ENCODE peak calls at places on chromosomes 3 and 15, in four cellular contexts. X is ovary, B is HCT116, C is A549. O is an unnamed sample.

GRCh38 chr3:190131329-190131728 is 10.6 kb upstream of the P3H2 start:
- DNase-seq in C (no peak), B (peak; percentile 24), X (no peak), O (no peak)

GRCh38 chr3:121943434-121943833 is 49.2 kb downstream of the SLC15A2 start:
- DNase-seq in C (no peak), X (no peak), B (no peak), O (no peak)

GRCh38 chr3:61875073-61875472 is 313.7 kb downstream of the PTPRG start:
- DNase-seq in X (no peak), B (no peak), C (no peak), O (no peak)

GRCh38 chr3:37779289-37780152 is 82.2 kb upstream of the CTDSPL start:
- DNase-seq in C (peak; percentile 84), X (no peak), B (peak; percentile 69), O (peak; percentile 80)

GRCh38 chr3:55779543-55779942 is 292.4 kb upstream of the WNT5A start:
- DNase-seq in B (no peak), X (no peak), C (no peak), O (no peak)

GRCh38 chr3:184776916-184777315 is 35.0 kb upstream of the VPS8 start:
- DNase-seq in B (no peak), X (no peak), C (no peak), O (no peak)

GRCh38 chr15:91104111-91104510 is 4.1 kb downstream of the SV2B start:
- DNase-seq in X (no peak), C (no peak), B (no peak), O (no peak)

GRCh38 chr3:169148448-169149348 is 514.8 kb downstream of the MECOM start:
- DNase-seq in C (no peak), B (no peak), X (no peak), O (peak; percentile 37)

GRCh38 chr3:184441202-184441900 is 61.5 kb downstream of the CHRD start:
- DNase-seq in C (no peak), B (no peak), X (no peak), O (no peak)

GRCh38 chr3:13718000-13718399 is 161.9 kb downstream of the WNT7A start:
- DNase-seq in C (no peak), X (no peak), B (no peak), O (no peak)

GRCh38 chr3:88025001-88025552 is 33.7 kb downstream of the CGGBP1 start:
- DNase-seq in C (no peak), X (no peak), B (no peak), O (no peak)

GRCh38 chr3:133535971-133536634 is 37.4 kb upstream of the CDV3 start:
- DNase-seq in X (no peak), B (no peak), C (peak; percentile 22), O (no peak)

GRCh38 chr15:67824900-67825879 is at the start of gene SKOR1:
- DNase-seq in C (no peak), X (no peak), B (no peak), O (peak; percentile 10)

GRCh38 chr3:49872801-49873281 is 3.1 kb upstream of the CAMKV start:
- DNase-seq in B (no peak), C (no peak), X (no peak), O (peak; percentile 71)

GRCh38 chr3:136750922-136751258 is 1.3 kb downstream of the STAG1 start:
- DNase-seq in X (no peak), C (no peak), B (no peak), O (no peak)

GRCh38 chr3:43105597-43106292 is at the start of gene POMGNT2:
- DNase-seq in C (peak; percentile 85), B (peak; percentile 69), X (peak; percentile 88), O (peak; percentile 89)

GRCh38 chr15:84740691-84741090 is 7.7 kb upstream of the ZNF592 start:
- DNase-seq in C (no peak), X (no peak), B (no peak), O (no peak)

GRCh38 chr15:34161329-34161953 is 48.5 kb downstream of the KATNBL1 start:
- DNase-seq in C (peak; percentile 15), B (peak; percentile 26), X (no peak), O (peak; percentile 25)

GRCh38 chr15:88904808-88905327 is 8.3 kb downstream of the MFGE8 start:
- DNase-seq in X (peak; percentile 63), C (peak; percentile 89), B (no peak), O (peak; percentile 88)

GRCh38 chr3:131217296-131217741 is 164.3 kb upstream of the NUDT16 start:
- DNase-seq in C (peak; percentile 10), X (peak; percentile 17), B (no peak), O (no peak)

GRCh38 chr3:178754852-178755510 is 218.7 kb downstream of the KCNMB2 start:
- DNase-seq in C (no peak), X (no peak), B (no peak), O (no peak)

GRCh38 chr3:20546636-20547035 is 360.6 kb upstream of the SGO1 start:
- DNase-seq in X (no peak), B (no peak), C (no peak), O (no peak)

GRCh38 chr3:98593046-98593936 is at the start of gene CPOX:
- DNase-seq in X (peak; percentile 74), C (peak; percentile 81), B (peak; percentile 89), O (peak; percentile 98)
- TF ChIP-seq POLR2A in X (peak; percentile 9), C (peak; percentile 50), B (peak; percentile 82), O (peak; percentile 88)

GRCh38 chr15:78072080-78072892 is 5.2 kb downstream of the TBC1D2B start:
- DNase-seq in C (no peak), B (no peak), X (peak; percentile 53), O (no peak)
- TF ChIP-seq POLR2A in C (no peak), B (no peak), X (peak; percentile 31), O (no peak)

GRCh38 chr3:32405155-32405554 is 13.5 kb downstream of the CMTM7 start:
- DNase-seq in B (no peak), C (no peak), X (no peak), O (no peak)

GRCh38 chr3:32406481-32407408 is 15.1 kb downstream of the CMTM7 start:
- DNase-seq in B (no peak), C (no peak), X (no peak), O (no peak)

GRCh38 chr3:32405711-32406323 is 14.2 kb downstream of the CMTM7 start:
- DNase-seq in C (no peak), X (no peak), B (no peak), O (no peak)

GRCh38 chr3:32403663-32404062 is 12.0 kb downstream of the CMTM7 start:
- DNase-seq in B (no peak), C (no peak), X (no peak), O (no peak)

GRCh38 chr3:32404714-32405113 is 13.1 kb downstream of the CMTM7 start:
- DNase-seq in B (no peak), X (no peak), C (no peak), O (no peak)
- TF ChIP-seq POLR2A in B (no peak), X (no peak), C (no peak), O (no peak)

DNA sequence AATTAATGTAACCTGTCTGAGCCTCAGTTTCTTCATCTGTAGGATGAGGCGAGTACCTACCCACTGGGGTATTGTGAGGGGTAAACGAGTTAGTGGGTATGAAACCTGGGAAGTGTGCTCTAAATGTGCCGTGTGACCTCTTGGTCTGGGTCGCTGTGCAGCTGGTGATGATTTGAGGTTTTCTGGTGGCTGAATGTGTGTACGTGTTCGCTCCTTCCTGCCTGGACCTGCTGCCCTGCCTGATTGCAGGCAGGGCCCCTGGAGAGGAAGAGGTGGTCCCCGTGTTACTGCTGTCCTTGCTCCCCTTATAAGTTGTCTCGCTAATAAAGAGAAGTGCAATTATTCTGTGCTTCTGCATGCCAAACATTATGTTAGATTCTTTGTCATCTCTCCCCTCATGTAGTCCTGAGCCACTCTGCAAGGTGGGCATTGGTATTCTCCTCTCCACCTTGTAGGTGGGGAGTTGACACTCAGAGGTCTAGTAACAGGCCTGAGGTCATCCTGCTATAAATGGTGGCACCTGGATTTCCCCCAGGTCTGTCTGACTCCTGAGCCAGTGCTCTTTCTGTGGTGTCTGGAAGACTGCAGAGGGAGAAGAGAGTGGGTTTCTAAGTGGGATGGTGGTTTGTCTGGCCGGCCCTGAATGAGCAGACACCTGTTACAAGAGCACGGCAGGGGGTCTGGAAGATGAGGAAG is 15.7 kb downstream of the PDIA5 start:
- DNase-seq in C (no peak), B (no peak), X (no peak), O (peak; percentile 6)
- TF ChIP-seq POLR2A in C (no peak), B (no peak), X (no peak), O (no peak)

GRCh38 chr3:186619787-186620212 is 6.9 kb downstream of the AHSG start:
- DNase-seq in X (no peak), B (no peak), C (no peak), O (no peak)

GRCh38 chr3:186622651-186623310 is 9.9 kb downstream of the AHSG start:
- DNase-seq in B (no peak), C (no peak), X (no peak), O (no peak)

GRCh38 chr3:186620213-186621092 is 7.6 kb downstream of the AHSG start:
- DNase-seq in X (no peak), C (no peak), B (no peak), O (no peak)

GRCh38 chr3:186624598-186624997 is 11.7 kb downstream of the AHSG start:
- DNase-seq in B (no peak), C (no peak), X (no peak), O (no peak)

GRCh38 chr3:186621894-186622650 is 9.2 kb downstream of the AHSG start:
- DNase-seq in X (no peak), B (no peak), C (no peak), O (no peak)
- TF ChIP-seq POLR2A in X (no peak), B (no peak), C (no peak), O (no peak)